ENCODE peak calls at places on chromosomes 6 and 20, in five cellular contexts. N is CD8-positive, alpha-beta T cell; B is thyroid gland; V is tibial nerve; A is upper lobe of left lung. D is an unnamed sample.

GRCh38 chr6:41288025-41288777 is 1.7 kb upstream of the TREM1 start:
- DNase-seq in A (no peak), N (no peak), B (peak; percentile 28), V (no peak), D (no peak)

GRCh38 chr20:51661609-51662178 is 106.5 kb downstream of the ATP9A start:
- DNase-seq in V (no peak), N (peak; percentile 51), A (no peak), B (no peak), D (no peak)

GRCh38 chr6:157305676-157306653 is 17.4 kb downstream of the TMEM242 start:
- DNase-seq in N (no peak), V (no peak), A (no peak), B (no peak), D (no peak)

GRCh38 chr20:16069416-16070010 is 503.7 kb downstream of the KIF16B start:
- DNase-seq in V (no peak), N (no peak), A (no peak), B (no peak), D (no peak)

GRCh38 chr6:18047406-18047805 is 60.0 kb upstream of the KIF13A start:
- DNase-seq in A (no peak), B (no peak), V (no peak), N (no peak), D (no peak)

GRCh38 chr6:32075781-32076494 is 33.2 kb downstream of the TNXB start:
- DNase-seq in N (no peak), B (no peak), A (no peak), V (no peak), D (no peak)

GRCh38 chr6:3749991-3750323 is 1.6 kb downstream of the PXDC1 start:
- DNase-seq in V (peak; percentile 80), N (no peak), B (peak; percentile 57), A (no peak), D (no peak)

GRCh38 chr6:81487489-81487888 is 265.0 kb downstream of the TENT5A start:
- DNase-seq in A (peak; percentile 21), N (no peak), B (no peak), V (peak; percentile 38), D (no peak)

GRCh38 chr6:40379811-40380210 is 207.4 kb downstream of the LRFN2 start:
- DNase-seq in V (no peak), A (no peak), B (no peak), N (no peak), D (no peak)

GRCh38 chr6:28977351-28978136 is 27.6 kb downstream of the ZNF311 start:
- DNase-seq in B (no peak), A (no peak), N (peak; percentile 55), V (no peak), D (no peak)

GRCh38 chr6:113630738-113631535 is 226.2 kb upstream of the MARCKS start:
- DNase-seq in B (peak; percentile 10), N (no peak), A (peak; percentile 54), V (no peak), D (no peak)

GRCh38 chr6:34073504-34073903 is 72.4 kb downstream of the GRM4 start:
- DNase-seq in V (no peak), N (no peak), B (no peak), A (no peak), D (no peak)

GRCh38 chr20:7930386-7930785 is 9.9 kb downstream of the HAO1 start:
- DNase-seq in A (no peak), B (no peak), V (no peak), N (no peak), D (no peak)

GRCh38 chr20:64110411-64111068 is 3.2 kb upstream of the NPBWR2 start:
- DNase-seq in N (peak; percentile 47), B (no peak), A (peak; percentile 11), V (no peak), D (peak; percentile 35)

GRCh38 chr20:57409316-57409671 is 18.1 kb downstream of the RBM38 start:
- DNase-seq in N (no peak), V (no peak), A (no peak), B (no peak), D (no peak)

GRCh38 chr6:3456794-3457709 is at the start of gene SLC22A23:
- DNase-seq in N (peak; percentile 83), A (peak; percentile 78), V (peak; percentile 50), B (peak; percentile 83), D (peak; percentile 83)

GRCh38 chr6:152201134-152201533 is 393.7 kb downstream of the ESR1 start:
- DNase-seq in N (no peak), B (no peak), A (no peak), V (no peak), D (no peak)

GRCh38 chr20:57335392-57335791 is 5.8 kb downstream of the SPO11 start:
- DNase-seq in A (no peak), B (no peak), N (no peak), V (no peak), D (no peak)

GRCh38 chr6:167323111-167323510 is 1.8 kb upstream of the TTLL2 start:
- DNase-seq in N (no peak), B (no peak), V (no peak), A (no peak), D (no peak)
- H3K9me3 ChIP-seq in N (no peaks in the 10 kb centered on the region), B (no peaks in the 10 kb centered on the region), V (no peaks in the 10 kb centered on the region), A (no peaks in the 10 kb centered on the region), D (no peaks in the 10 kb centered on the region)

DNA sequence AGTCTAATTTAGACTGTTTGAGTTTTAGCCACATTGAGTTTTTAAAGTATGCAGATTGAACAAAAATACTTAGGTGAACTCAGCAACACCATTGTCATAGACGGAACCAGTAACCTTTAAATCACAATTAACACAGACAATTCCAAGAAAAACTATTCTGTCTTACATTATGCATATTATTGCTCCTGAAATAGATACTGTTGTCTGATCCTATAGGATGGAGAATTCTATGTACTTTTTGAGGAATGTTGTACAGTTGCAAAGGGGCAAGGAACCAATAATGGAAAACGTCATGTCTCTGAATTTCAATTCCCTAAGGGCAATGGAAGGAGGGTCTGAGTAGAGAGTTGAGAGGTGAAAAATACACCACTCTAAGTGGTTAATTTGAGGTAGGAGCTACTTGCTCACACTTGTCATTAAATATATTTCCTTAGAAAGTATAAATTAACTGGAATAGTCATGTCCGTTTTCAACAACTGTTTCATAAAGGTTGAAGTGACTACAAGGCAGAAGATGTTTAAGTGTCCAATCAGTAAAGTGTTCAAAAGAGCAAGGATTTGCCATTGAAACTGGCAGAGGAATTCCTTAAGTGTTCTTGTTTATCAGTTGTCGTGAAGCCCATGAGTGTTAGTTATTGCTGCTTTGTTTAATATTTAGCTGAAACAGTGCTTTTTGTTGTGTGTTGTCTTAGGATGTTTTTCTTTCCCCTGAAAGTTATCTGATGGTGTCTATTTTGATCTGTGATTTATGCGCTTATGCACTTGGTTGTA is 1.3 kb downstream of the NKAIN2 start:
- DNase-seq in N (no peak), V (no peak), B (no peak), A (no peak), D (no peak)
- H3K27ac ChIP-seq in N (no peak overlapping the region), V (peak overlapping the region; percentile 2), B (no peak overlapping the region), A (no peak overlapping the region), D (no peak overlapping the region)

GRCh38 chr6:10413850-10414765 is 766 bp downstream of the TFAP2A start:
- DNase-seq in A (no peak), N (no peak), B (no peak), V (no peak), D (no peak)

GRCh38 chr6:10416516-10416862 is 1.6 kb upstream of the TFAP2A start:
- DNase-seq in N (no peak), A (no peak), V (no peak), B (no peak), D (no peak)

GRCh38 chr6:10414766-10415592 is at the start of gene TFAP2A:
- DNase-seq in V (no peak), A (no peak), B (no peak), N (no peak), D (peak; percentile 89)

GRCh38 chr6:10416863-10417641 is 2.2 kb upstream of the TFAP2A start:
- DNase-seq in V (no peak), N (no peak), A (no peak), B (no peak), D (no peak)

DNA sequence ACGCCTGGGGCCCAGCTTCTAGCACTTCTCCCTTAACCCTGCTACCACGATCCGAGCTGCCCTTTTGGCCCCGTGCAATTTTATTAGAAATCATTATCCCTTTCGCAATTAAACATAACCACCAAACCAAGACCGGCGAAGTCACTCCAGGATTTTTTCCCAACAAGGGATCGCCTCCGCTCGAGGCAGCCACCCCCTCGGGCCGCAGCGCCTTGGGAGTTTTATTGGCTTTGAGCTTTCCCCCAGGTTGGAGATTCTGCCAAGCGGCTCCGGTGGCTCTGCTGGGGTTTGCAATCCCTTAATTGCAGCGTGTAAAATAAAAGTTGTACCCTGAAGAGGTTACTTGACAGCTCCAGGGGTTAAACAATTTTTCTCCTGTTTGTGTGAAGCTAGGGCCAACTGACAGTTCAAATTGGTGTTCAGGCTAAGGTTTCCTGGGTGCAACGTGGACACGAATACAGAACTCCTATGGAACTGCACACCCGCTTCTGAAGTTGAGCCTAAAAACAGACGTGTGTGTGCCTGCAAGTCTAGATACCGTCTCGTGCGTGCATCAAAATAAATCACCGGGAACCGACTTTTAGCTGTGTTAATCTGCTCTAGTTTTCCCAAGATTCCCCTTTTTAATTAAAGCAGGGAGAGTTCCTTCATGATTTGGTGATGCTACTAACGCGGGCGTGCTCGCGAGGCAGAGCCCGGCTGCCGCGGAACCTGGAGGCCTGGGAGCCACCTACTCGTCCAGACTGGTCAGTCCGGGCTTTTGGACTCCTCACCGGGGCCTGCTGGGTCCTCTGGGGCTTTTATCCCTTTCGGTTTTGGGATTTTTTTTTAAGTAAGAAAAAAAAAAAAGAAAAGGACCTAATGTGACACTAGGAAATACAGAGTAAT is 963 bp upstream of the TFAP2A start:
- DNase-seq in A (no peak), B (no peak), V (no peak), N (no peak), D (no peak)
- H3K4me1 ChIP-seq in A (peaks cover 41% of the 10 kb centered on the region), B (peaks cover 38% of the 10 kb centered on the region), V (no peaks in the 10 kb centered on the region), N (peaks cover 41% of the 10 kb centered on the region), D (peaks cover 8% of the 10 kb centered on the region)

DNA sequence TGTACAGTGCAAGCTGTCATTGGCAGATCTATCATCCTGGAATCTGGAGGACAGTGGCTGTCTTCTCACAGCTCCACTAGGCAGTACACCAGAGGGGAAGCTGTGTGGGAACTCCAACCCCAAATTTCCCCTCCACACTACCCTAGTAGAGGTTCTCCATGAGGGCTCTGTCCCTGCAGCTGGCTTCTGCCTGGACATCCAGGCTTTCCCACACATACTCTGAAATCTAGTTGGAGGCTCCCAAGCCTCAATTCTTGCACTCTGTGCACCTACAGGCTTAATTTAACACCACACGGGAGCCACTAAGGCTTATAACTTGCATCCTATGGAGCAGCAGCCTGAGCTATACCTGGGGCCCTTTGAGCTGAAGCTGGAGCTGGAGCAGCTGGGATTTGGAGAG is 43.0 kb upstream of the TRIM39 start:
- DNase-seq in B (no peak), N (no peak), V (no peak), A (no peak), D (no peak)
- H3K9me3 ChIP-seq in B (no peaks in the 10 kb centered on the region), N (peaks cover 21% of the 10 kb centered on the region), V (peaks cover 100% of the 10 kb centered on the region), A (peaks cover 70% of the 10 kb centered on the region), D (peaks cover 70% of the 10 kb centered on the region)

DNA sequence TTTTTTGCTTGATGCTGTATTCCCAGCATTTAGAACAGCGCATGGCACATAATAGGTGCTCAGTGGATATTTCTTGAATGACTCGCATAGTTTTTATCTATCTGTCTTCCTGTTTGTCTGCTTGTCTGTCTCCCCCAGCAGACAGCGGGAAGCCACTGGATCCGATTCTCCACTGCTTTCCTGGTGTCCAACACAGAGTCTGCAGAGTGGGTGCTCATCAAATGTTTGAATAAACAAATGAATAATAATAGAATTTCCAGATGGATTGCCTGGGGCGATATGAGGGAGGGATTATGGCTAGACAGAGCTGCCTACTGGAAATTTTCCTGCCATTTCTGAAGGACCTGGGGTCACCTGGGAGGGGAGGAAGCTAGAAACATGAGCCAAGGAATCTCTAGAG is 18.9 kb downstream of the CDH22 start:
- DNase-seq in V (no peak), A (no peak), N (no peak), B (no peak), D (no peak)
- H3K27ac ChIP-seq in V (no peak overlapping the region), A (no peak overlapping the region), N (no peak overlapping the region), B (no peak overlapping the region), D (no peak overlapping the region)

D was measured in breast epithelium.